ENCODE peak calls at places on chromosomes 5 and 9, in four cellular contexts. C, N, R and A are unnamed samples.

GRCh38 chr5:139246394-139246793 is 47.1 kb upstream of the MATR3 start:
- DNase-seq in C (peak), R (no peak), N (no peak), A (no peak)

GRCh38 chr9:114311571-114312512 is 11.1 kb upstream of the ORM1 start:
- DNase-seq in C (no peak), R (no peak), N (no peak), A (no peak)

GRCh38 chr5:81906086-81906485 is 65.7 kb upstream of the ATG10 start:
- DNase-seq in R (no peak), N (no peak), C (no peak), A (no peak)

GRCh38 chr5:32597046-32597629 is 11.8 kb downstream of the SUB1 start:
- DNase-seq in N (no peak), R (no peak), C (no peak), A (no peak)

GRCh38 chr5:65262590-65263189 is 219.0 kb downstream of the ADAMTS6 start:
- DNase-seq in N (peak), R (no peak), C (no peak), A (peak)

GRCh38 chr9:22415941-22416691 is 30.5 kb upstream of the DMRTA1 start:
- DNase-seq in N (no peak), R (no peak), C (no peak), A (no peak)

GRCh38 chr5:109062669-109063068 is 315.0 kb downstream of the FER start:
- DNase-seq in N (peak), R (no peak), C (no peak), A (no peak)

GRCh38 chr5:37355161-37355560 is 15.7 kb downstream of the NUP155 start:
- DNase-seq in N (no peak), R (no peak), C (no peak), A (no peak)

GRCh38 chr5:133421394-133421793 is 190.9 kb downstream of the FSTL4 start:
- DNase-seq in N (no peak), R (no peak), C (peak), A (no peak)

GRCh38 chr5:103907001-103907400 is 344.4 kb upstream of the NUDT12 start:
- DNase-seq in N (no peak), C (no peak), R (no peak), A (no peak)

GRCh38 chr9:34638138-34638445 is 505 bp upstream of the SIGMAR1 start:
- DNase-seq in C (no peak), N (no peak), R (no peak), A (no peak)

GRCh38 chr9:96619491-96620154 is at the start of gene CDC14B:
- DNase-seq in R (no peak), C (peak), N (no peak), A (peak)

GRCh38 chr9:137293482-137294090 is 8.5 kb downstream of the NRARP start:
- DNase-seq in N (no peak), R (no peak), C (no peak), A (no peak)

GRCh38 chr5:142353093-142353472 is 28.3 kb upstream of the SPRY4 start:
- DNase-seq in R (no peak), N (no peak), C (no peak), A (no peak)

GRCh38 chr9:133928248-133928764 is 63.8 kb downstream of the VAV2 start:
- DNase-seq in R (no peak), N (no peak), C (no peak), A (no peak)

GRCh38 chr9:95090871-95091573 is 226.5 kb downstream of the FANCC start:
- DNase-seq in R (no peak), N (no peak), C (no peak), A (no peak)

GRCh38 chr9:134910146-134910545 is 7.6 kb downstream of the FCN1 start:
- DNase-seq in R (no peak), N (no peak), C (no peak), A (no peak)

GRCh38 chr9:126052791-126053190 is 273.8 kb upstream of the MVB12B start:
- DNase-seq in C (no peak), N (no peak), R (no peak), A (no peak)

GRCh38 chr9:38063363-38063707 is 5.7 kb downstream of the SHB start:
- DNase-seq in N (no peak), R (no peak), C (no peak), A (no peak)

GRCh38 chr9:6330958-6331634 is 2.9 kb downstream of the TPD52L3 start:
- DNase-seq in R (no peak), N (no peak), C (no peak), A (no peak)

GRCh38 chr9:110207071-110207923 is 662 bp downstream of the C9orf152 start:
- DNase-seq in N (no peak), R (no peak), C (no peak), A (no peak)

GRCh38 chr5:8184455-8185063 is 315.6 kb downstream of the MTRR start:
- DNase-seq in R (no peak), N (no peak), C (peak), A (peak)

GRCh38 chr9:16530669-16531461 is 339.6 kb downstream of the BNC2 start:
- DNase-seq in R (no peak), C (peak), N (no peak), A (no peak)

GRCh38 chr5:147690595-147690994 is 91.9 kb downstream of the JAKMIP2 start:
- DNase-seq in C (peak), R (no peak), N (no peak), A (no peak)

GRCh38 chr5:149834246-149834855 is 104.2 kb downstream of the PPARGC1B start:
- DNase-seq in R (no peak), N (peak), C (peak), A (peak)

GRCh38 chr5:155726267-155726666 is 600.7 kb upstream of the SGCD start:
- DNase-seq in C (peak), N (no peak), R (no peak), A (peak)

GRCh38 chr5:107295914-107296313 is 374.8 kb downstream of the EFNA5 start:
- DNase-seq in R (no peak), N (no peak), C (no peak), A (no peak)

GRCh38 chr9:70421272-70422180 is 7.1 kb upstream of the KLF9 start:
- DNase-seq in R (no peak), N (no peak), C (peak), A (no peak)

GRCh38 chr5:119795768-119796167 is 166.4 kb downstream of the FAM170A start:
- DNase-seq in N (no peak), C (no peak), R (no peak), A (peak)

GRCh38 chr5:141783599-141784296 is 94.5 kb downstream of the PCDH1 start:
- DNase-seq in N (no peak), R (no peak), C (peak), A (no peak)

GRCh38 chr5:92320446-92320845 is 937.3 kb upstream of the ARRDC3 start:
- DNase-seq in R (no peak), C (no peak), N (no peak), A (no peak)

GRCh38 chr5:124544366-124545055 is 201.9 kb downstream of the ZNF608 start:
- DNase-seq in N (no peak), R (no peak), C (no peak), A (no peak)

GRCh38 chr9:79575560-79575959 is 3.8 kb downstream of the TLE4 start:
- DNase-seq in C (peak), R (no peak), N (no peak), A (no peak)

GRCh38 chr5:7706214-7706613 is 144.7 kb downstream of the CFAP90 start:
- DNase-seq in R (no peak), C (no peak), N (no peak), A (no peak)

GRCh38 chr5:40321514-40321913 is 358.2 kb upstream of the PTGER4 start:
- DNase-seq in N (no peak), R (no peak), C (no peak), A (no peak)

GRCh38 chr9:107488400-107489143 is 997 bp downstream of the KLF4 start:
- DNase-seq in R (no peak), C (peak), N (no peak), A (no peak)

GRCh38 chr9:126723807-126724172 is 81.0 kb upstream of the ZBTB43 start:
- DNase-seq in C (peak), N (no peak), R (no peak), A (no peak)

GRCh38 chr5:82164957-82165698 is 113.0 kb downstream of the RPS23 start:
- DNase-seq in C (peak), R (no peak), N (no peak), A (peak)

GRCh38 chr9:33130501-33130900 is 36.6 kb downstream of the B4GALT1 start:
- DNase-seq in C (no peak), N (no peak), R (no peak), A (no peak)

GRCh38 chr9:136488247-136489214 is 5.7 kb upstream of the SEC16A start:
- DNase-seq in R (no peak), N (no peak), C (peak), A (no peak)

GRCh38 chr5:172839669-172840068 is 5.6 kb downstream of the ERGIC1 start:
- DNase-seq in C (no peak), R (no peak), N (no peak), A (no peak)

GRCh38 chr5:172835246-172836030 is 1.4 kb downstream of the ERGIC1 start:
- DNase-seq in C (no peak), N (no peak), R (no peak), A (no peak)

GRCh38 chr5:172840077-172840777 is 6.2 kb downstream of the ERGIC1 start:
- DNase-seq in C (no peak), R (no peak), N (no peak), A (no peak)

GRCh38 chr5:172838151-172838875 is 4.3 kb downstream of the ERGIC1 start:
- DNase-seq in C (no peak), N (no peak), R (no peak), A (no peak)

DNA sequence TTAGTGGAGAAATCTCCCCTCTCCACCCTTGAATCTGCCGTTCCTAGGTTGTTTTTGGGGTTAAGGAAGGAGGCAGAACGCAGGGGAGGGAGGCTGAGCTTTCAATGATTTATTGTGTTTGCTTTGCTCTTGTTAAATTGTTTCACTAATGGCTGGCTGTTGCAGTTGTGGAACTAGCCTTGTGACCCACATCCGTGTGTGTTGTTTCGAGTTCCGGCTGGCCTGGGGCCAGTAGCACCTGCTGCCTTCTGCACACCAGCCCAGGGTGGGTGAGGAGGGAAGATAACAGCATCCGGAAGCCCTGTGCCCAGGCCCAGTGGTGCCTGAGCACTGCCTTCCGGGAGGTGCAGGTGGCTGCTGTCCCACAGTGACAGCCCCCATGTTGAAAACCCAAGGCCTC is 3.6 kb downstream of the ERGIC1 start:
- DNase-seq in C (no peak), N (no peak), R (no peak), A (no peak)
- H3K4me3 ChIP-seq in C (no peak), N (no peak), R (no peak), A (no peak)

DNA sequence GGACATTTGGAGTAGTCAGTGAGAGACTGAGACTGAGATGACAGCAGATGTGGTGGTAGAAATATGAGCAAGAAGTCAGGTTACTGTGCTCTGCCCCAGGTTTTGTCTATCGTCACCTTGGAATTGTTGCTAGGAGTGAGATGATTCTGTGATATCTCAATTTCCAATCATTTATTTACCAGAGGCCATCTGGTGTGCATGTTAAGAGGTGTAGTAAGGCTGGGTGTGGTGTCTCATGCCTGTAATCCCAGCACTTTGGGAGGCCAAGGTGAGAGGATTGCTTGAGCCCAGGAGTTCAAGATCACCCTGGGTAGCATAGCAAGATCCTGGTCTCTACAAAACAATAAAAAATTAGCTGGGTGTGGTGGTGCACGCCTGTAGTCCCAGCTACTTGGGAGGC is 38.6 kb upstream of the CARTPT start:
- DNase-seq in N (no peak), C (no peak), R (no peak), A (no peak)
- TF ChIP-seq CTCF in N (no peak), C (no peak), R (no peak), A (no peak)

DNA sequence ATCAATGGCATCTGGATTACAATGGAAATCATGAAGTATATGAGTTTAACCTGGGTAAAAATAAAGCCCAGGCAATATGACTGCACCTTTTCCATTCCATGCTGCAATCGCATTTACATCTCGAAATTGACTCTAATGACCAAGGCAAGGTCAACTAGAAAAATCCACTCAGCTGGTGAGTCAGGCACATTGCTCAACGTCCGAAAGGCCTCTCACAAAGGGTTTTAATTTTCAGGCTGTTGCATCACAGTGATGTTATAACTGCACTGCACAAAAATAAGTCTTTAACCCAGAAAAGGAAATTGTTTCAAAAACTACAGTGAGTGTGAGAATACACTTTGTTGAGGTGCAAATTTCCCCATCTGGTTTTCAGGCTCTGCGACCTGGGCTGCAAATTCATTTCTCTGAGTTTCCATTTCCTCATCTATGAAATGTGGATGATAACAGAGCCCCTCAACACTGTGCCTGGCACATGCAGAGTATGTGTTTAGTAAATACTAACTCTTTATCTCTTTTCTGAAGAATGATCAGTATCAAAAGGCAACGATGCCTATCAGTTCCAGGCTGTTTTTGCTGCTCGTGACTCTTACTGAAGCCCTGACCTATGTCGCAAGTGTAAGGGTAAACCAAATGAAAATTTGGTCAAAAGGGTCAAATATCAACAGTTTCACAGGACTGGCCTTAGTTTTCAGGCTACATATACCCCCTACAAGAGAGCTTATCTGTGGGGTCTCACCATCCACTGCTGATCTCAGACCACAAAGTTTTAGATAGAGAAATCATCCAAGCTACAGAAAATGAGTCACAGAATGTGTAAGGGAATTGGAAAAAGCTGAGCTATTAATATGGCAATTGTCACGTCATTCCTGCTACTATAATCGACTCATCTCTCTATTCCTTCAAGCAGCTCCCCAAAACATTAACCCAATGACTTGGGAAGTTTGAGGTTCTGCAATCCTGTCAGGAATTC is 4.1 kb downstream of the NFIL3 start:
- DNase-seq in R (no peak), C (no peak), N (peak), A (peak)
- H3K4me3 ChIP-seq in R (no peak), C (no peak), N (no peak), A (peak)

GRCh38 chr9:130847306-130848217 is 12.5 kb downstream of the ABL1 start:
- DNase-seq in R (no peak), N (peak), C (peak), A (peak)
- TF ChIP-seq CTCF in R (no peak), N (peak), C (peak), A (peak)

DNA sequence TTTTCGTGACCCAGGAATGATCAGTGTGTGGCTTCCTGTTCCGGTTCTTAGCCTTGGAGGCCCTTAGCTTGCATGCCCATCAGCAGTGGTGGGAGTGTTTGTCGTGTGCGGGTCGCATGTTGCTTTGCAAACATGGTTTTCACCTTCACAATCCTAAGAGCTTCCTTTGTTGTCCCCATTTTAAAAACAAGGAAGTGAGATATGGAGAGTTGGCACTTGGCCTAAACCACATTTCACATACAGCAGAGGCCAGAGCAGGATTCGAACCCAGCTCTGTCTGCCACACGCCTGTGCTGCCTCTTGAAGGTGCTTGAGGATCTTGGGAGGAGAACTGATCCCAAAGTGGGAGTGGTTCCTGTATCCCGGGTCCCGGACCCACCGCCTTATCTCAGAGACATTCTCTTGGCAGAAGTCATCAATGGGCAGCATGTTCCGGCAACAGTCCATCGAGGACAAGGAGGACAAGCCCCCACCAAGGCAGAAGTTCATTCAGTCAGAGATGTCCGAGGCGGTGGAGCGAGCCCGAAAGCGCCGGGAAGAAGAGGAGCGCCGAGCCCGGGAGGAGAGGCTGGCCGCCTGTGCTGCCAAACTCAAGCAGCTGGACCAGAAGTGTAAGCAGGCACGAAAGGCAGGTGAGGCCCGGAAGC is 38.2 kb upstream of the POMT1 start:
- DNase-seq in N (no peak), C (no peak), R (no peak), A (no peak)
- H3K4me3 ChIP-seq in N (no peak), C (no peak), R (no peak), A (no peak)

GRCh38 chr5:177515580-177515979 is 1.2 kb downstream of the DDX41 start:
- DNase-seq in N (no peak), C (no peak), R (no peak), A (no peak)
- TF ChIP-seq CTCF in N (no peak), C (no peak), R (no peak), A (no peak)

GRCh38 chr9:13487071-13487470 is 207.6 kb upstream of the MPDZ start:
- DNase-seq in R (no peak), N (no peak), C (peak), A (no peak)

GRCh38 chr9:13484186-13484585 is 204.7 kb upstream of the MPDZ start:
- DNase-seq in R (no peak), N (no peak), C (no peak), A (no peak)

GRCh38 chr9:13487498-13487897 is 208.0 kb upstream of the MPDZ start:
- DNase-seq in N (no peak), C (no peak), R (no peak), A (no peak)

GRCh38 chr9:13487936-13488335 is 208.4 kb upstream of the MPDZ start:
- DNase-seq in N (no peak), C (no peak), R (no peak), A (no peak)

DNA sequence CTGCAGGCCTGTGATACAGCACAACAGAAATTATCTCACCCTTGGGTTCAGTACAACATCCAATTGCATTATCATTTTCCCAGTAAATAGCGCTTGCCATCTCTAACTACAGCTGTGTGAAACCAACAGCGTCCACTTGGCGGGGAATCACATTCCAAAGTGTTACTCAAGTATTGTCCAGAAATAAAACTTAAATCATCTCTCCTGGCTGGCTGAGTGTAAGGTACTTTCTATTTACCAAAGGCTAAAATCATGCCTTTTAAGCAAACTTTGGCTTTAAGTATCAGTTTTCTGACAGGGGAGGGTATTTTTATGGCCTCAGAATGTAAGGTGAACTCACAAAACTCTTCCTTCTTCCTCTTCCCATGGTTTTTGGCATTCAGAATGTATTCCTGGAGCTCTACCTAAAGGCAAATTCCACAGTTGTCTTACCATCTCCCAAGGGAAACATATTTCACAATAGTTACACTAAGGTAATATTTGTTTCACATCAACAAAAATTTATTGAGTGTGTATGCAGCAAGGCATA is 205.6 kb upstream of the MPDZ start:
- DNase-seq in R (no peak), N (no peak), C (no peak), A (no peak)
- H3K4me3 ChIP-seq in R (no peak), N (no peak), C (no peak), A (no peak)